ENCODE peak calls at places on chromosome 17, in five cellular contexts. L is HEK293T, K is NT2/D1, W is H1, C is HepG2. G is an unnamed sample.
A peak's percentile ranks its signal among the peaks of the same experiment; 100 is the strongest.

GRCh38 chr17:45228121-45228941 is 6.6 kb downstream of the FMNL1 start:
- DNase-seq in L (no peak), K (no peak), C (no peak), W (no peak), G (no peak)

GRCh38 chr17:17783825-17784598 is 52.8 kb downstream of the SREBF1 start:
- DNase-seq in W (no peak), L (no peak), C (no peak), K (no peak), G (peak; percentile 17)

GRCh38 chr17:44828919-44829557 is 1.0 kb downstream of the GJC1 start:
- DNase-seq in L (no peak), C (no peak), W (no peak), K (no peak), G (no peak)

GRCh38 chr17:83093506-83093905 is 14.1 kb downstream of the METRNL start:
- DNase-seq in W (no peak), L (no peak), K (no peak), C (no peak), G (no peak)

GRCh38 chr17:79984877-79985276 is 50.8 kb downstream of the TBC1D16 start:
- DNase-seq in C (peak; percentile 59), L (no peak), K (no peak), W (no peak), G (no peak)

GRCh38 chr17:50842506-50843149 is 7.2 kb downstream of the WFIKKN2 start:
- DNase-seq in W (no peak), L (no peak), K (no peak), C (no peak), G (no peak)

GRCh38 chr17:145671-146541 is 8.5 kb downstream of the SCGB1C2 start:
- DNase-seq in C (no peak), W (peak; percentile 45), L (no peak), K (no peak), G (no peak)

GRCh38 chr17:65029605-65030308 is 26.8 kb downstream of the GNA13 start:
- DNase-seq in L (no peak), W (no peak), C (no peak), K (no peak), G (no peak)

GRCh38 chr17:44688675-44689491 is 693 bp downstream of the CCDC43 start:
- DNase-seq in W (no peak), C (peak; percentile 22), L (no peak), K (no peak), G (no peak)

GRCh38 chr17:28272166-28272565 is 46.8 kb upstream of the TMEM97 start:
- DNase-seq in W (no peak), K (no peak), L (no peak), C (no peak), G (no peak)

GRCh38 chr17:83121921-83122820 is 42.8 kb downstream of the METRNL start:
- DNase-seq in K (no peak), W (no peak), C (no peak), L (no peak), G (no peak)

GRCh38 chr17:45248132-45248936 is 13.6 kb downstream of the SPATA32 start:
- DNase-seq in W (no peak), K (peak; percentile 30), L (peak; percentile 42), C (no peak), G (no peak)

GRCh38 chr17:82691714-82692113 is 6.8 kb downstream of the RAB40B start:
- DNase-seq in W (no peak), K (no peak), L (no peak), C (no peak), G (no peak)

GRCh38 chr17:74213897-74214386 is 571 bp downstream of the TTYH2 start:
- DNase-seq in L (no peak), W (peak; percentile 57), K (no peak), C (no peak), G (no peak)

GRCh38 chr17:37386462-37386861 is 10.7 kb downstream of the C17orf78 start:
- DNase-seq in C (no peak), W (no peak), L (no peak), K (no peak), G (no peak)

GRCh38 chr17:37391146-37391545 is 15.4 kb downstream of the C17orf78 start:
- DNase-seq in C (no peak), W (no peak), L (no peak), K (no peak), G (no peak)

GRCh38 chr17:37389160-37389559 is 13.4 kb downstream of the C17orf78 start:
- DNase-seq in K (no peak), L (no peak), C (no peak), W (no peak), G (no peak)

GRCh38 chr17:37385439-37385990 is 9.7 kb downstream of the C17orf78 start:
- DNase-seq in K (no peak), C (no peak), W (no peak), L (no peak), G (no peak)

GRCh38 chr17:37388266-37388665 is 12.5 kb downstream of the C17orf78 start:
- DNase-seq in C (no peak), K (no peak), W (no peak), L (no peak), G (no peak)
- TF ChIP-seq SUZ12 in C (no peak), K (no peak), W (no peak), L (no peak), G (no peak)

GRCh38 chr17:63611354-63611753 is 10.7 kb downstream of the TACO1 start:
- DNase-seq in W (no peak), K (no peak), L (no peak), C (no peak), G (no peak)
- TF ChIP-seq SUZ12 in W (no peak), K (no peak), L (no peak), C (no peak), G (no peak)

DNA sequence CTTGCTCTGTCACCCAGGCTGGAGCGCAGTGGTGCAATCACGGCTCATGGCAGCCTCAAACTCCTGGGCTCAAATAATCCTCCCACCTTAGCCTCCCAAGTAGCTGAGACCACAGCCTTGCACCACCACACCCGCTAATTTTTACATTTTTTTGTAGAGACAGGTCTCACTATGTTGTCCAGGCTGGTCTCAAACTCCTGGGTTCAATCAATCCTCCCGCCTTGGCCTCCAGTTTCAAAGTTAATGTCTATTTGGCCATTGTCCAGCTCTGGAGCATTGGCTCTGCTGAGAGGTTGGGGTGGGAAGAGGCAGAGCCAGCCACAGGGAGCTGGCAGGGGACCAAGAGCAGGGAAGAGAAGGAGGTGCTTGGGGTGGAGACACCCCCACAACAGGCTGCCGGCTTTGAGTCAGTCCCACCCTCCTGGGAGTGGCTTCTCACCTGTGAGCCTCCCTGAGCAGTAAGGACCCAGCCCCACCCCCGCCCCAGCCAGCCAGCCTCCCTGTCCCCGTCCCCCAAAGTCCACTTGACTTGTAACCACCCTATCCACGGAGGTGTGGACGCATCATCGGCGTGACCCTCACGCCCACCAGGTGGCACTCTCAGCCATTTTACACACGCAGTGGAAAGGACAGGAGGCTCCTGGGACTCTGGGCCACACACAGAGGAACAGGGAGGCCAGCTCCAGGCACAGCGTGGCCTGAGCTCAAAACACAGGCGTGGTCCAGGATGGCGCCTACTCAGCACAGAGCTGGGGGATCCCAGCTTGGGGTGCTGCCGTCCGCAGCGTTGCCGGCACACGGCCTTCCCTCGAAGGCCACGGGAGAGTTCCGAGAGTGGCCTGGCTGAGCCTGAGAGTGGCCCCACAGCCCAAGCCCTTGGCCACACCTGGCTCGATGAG is 22.8 kb upstream of the PVALEF start:
- DNase-seq in C (peak; percentile 82), W (peak; percentile 86), K (peak; percentile 56), L (peak; percentile 85), G (peak; percentile 5)
- TF ChIP-seq SUZ12 in C (no peak), W (no peak), K (no peak), L (no peak), G (no peak)

DNA sequence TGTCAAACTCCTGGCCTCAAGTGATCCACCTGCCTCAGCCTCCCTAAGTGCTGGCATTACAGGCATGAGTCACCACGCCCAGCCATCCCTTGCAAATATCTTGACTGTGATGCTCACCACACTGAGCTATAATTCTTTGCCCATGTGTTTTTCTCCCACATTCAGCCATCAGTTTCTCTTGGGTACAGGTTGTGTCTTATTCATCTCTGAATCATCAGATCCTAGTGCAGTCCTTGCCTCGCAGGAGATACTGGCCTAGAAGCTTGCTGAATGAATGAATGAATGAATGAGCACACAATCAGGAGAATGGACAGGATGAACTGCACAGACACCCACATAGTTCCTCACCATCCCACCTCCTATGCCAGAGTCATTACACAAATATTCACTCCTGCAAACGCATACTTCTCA is 24.4 kb upstream of the ETV4 start:
- DNase-seq in L (no peak), K (no peak), C (no peak), W (no peak), G (no peak)
- TF ChIP-seq SUZ12 in L (no peak), K (no peak), C (no peak), W (no peak), G (no peak)

DNA sequence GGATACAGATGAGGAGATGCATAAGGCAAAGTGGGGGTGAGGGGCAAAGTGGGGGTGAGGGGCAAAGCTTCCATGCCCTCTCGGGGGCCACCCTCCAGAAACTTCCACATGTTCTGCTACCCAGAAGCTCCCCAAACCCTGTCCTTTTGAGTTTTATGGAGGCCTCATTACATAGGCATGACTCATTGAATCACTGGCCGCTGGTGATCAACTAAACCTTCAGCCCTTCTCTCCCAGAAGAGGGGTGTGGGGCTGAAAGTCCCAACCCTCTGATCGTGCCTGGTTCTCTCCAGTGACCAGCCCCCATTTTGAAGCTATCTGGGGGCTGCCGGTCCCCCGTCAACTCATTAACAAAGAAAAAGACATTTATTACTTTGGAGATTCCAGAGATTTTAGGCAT is 27.5 kb downstream of the ITGAE start:
- DNase-seq in L (no peak), W (no peak), C (no peak), K (no peak), G (no peak)
- TF ChIP-seq SUZ12 in L (no peak), W (no peak), C (no peak), K (no peak), G (no peak)

DNA sequence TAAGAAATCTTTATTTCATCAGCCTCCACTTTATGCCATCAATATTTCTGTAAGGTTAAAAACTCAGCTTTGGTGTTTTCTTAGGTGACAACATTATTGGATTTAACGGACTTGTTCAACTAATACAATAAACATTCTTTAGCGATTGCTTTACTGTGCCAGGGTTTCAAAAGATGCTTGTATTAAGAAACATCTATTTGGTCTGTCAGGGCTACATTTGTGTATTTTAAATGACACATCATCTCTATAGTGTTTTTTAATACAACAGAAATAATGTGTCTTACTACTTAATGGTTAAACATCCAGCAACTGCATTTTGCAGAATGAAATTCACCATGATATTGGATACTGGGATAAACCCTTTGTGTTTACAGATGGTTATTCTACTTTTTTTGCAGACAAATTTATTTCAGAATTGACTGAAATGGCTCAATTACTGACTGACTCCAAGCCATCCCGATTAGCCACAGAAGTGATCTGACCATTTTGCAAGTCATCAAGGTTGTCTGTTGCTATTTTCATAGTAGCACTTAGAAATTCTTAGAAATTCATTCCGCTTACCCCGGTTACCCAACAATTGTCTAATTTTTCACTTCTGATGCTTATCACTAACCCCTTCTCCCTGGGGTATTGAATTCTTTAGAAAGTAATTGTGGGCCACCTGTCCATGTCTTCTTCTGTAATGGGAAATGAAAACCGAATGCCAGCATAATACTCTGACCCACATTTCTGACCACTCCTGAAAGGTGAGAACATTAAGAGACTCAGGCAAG is 63.7 kb downstream of the HS3ST3A1 start:
- DNase-seq in C (no peak), L (no peak), K (no peak), W (no peak), G (no peak)
- TF ChIP-seq SUZ12 in C (no peak), L (no peak), K (no peak), W (no peak), G (no peak)